ENCODE peak calls at places on chromosome 21, in seven cellular contexts. One of them, this sample, is unnamed.

GRCh38 chr21:14545906-14546480 is at the start of gene SAMSN1:
- DNase-seq in aorta: peak; percentile 64
- DNase-seq in uterus: no peak
- DNase-seq in fibroblast of lung: no peak
- DNase-seq in adrenal gland: peak; percentile 28
- DNase-seq in transverse colon: peak; percentile 53
- DNase-seq in testis: peak; percentile 33
- DNase-seq in this sample: no peak

GRCh38 chr21:46189213-46189958 is 5.1 kb upstream of the SPATC1L start:
- DNase-seq in aorta: peak; percentile 48
- DNase-seq in uterus: no peak
- DNase-seq in fibroblast of lung: peak; percentile 36
- DNase-seq in adrenal gland: peak; percentile 78
- DNase-seq in transverse colon: no peak
- DNase-seq in testis: peak; percentile 34
- DNase-seq in this sample: no peak

GRCh38 chr21:33023574-33024277 is 2.0 kb upstream of the OLIG2 start:
- DNase-seq in aorta: no peak
- DNase-seq in uterus: no peak
- DNase-seq in fibroblast of lung: no peak
- DNase-seq in adrenal gland: no peak
- DNase-seq in transverse colon: no peak
- DNase-seq in testis: no peak
- DNase-seq in this sample: no peak

GRCh38 chr21:36966846-36967657 is 583 bp upstream of the HLCS start:
- DNase-seq in aorta: no peak
- DNase-seq in uterus: peak; percentile 43
- DNase-seq in fibroblast of lung: peak; percentile 20
- DNase-seq in adrenal gland: peak; percentile 27
- DNase-seq in transverse colon: no peak
- DNase-seq in testis: peak; percentile 36
- DNase-seq in this sample: no peak

GRCh38 chr21:45149021-45149420 is 74.6 kb downstream of the ADARB1 start:
- DNase-seq in aorta: no peak
- DNase-seq in uterus: no peak
- DNase-seq in fibroblast of lung: no peak
- DNase-seq in adrenal gland: no peak
- DNase-seq in transverse colon: no peak
- DNase-seq in testis: peak; percentile 2
- DNase-seq in this sample: no peak

GRCh38 chr21:36199021-36199420 is 42.4 kb downstream of the DOP1B start:
- DNase-seq in aorta: no peak
- DNase-seq in uterus: no peak
- DNase-seq in fibroblast of lung: no peak
- DNase-seq in adrenal gland: no peak
- DNase-seq in transverse colon: no peak
- DNase-seq in testis: no peak
- DNase-seq in this sample: no peak

GRCh38 chr21:25373126-25374082 is 233.9 kb downstream of the MRPL39 start:
- DNase-seq in aorta: no peak
- DNase-seq in uterus: no peak
- DNase-seq in fibroblast of lung: no peak
- DNase-seq in adrenal gland: no peak
- DNase-seq in transverse colon: no peak
- DNase-seq in testis: no peak
- DNase-seq in this sample: no peak

GRCh38 chr21:38476385-38476784 is 21.9 kb downstream of the ERG start:
- DNase-seq in aorta: no peak
- DNase-seq in uterus: peak; percentile 43
- DNase-seq in fibroblast of lung: no peak
- DNase-seq in adrenal gland: no peak
- DNase-seq in transverse colon: no peak
- DNase-seq in testis: no peak
- DNase-seq in this sample: no peak

GRCh38 chr21:35390013-35390776 is 341.1 kb upstream of the RUNX1 start:
- DNase-seq in aorta: no peak
- DNase-seq in uterus: no peak
- DNase-seq in fibroblast of lung: peak; percentile 33
- DNase-seq in adrenal gland: no peak
- DNase-seq in transverse colon: no peak
- DNase-seq in testis: no peak
- DNase-seq in this sample: no peak

GRCh38 chr21:45918835-45919467 is 62.6 kb upstream of the COL6A1 start:
- DNase-seq in aorta: no peak
- DNase-seq in uterus: no peak
- DNase-seq in fibroblast of lung: no peak
- DNase-seq in adrenal gland: no peak
- DNase-seq in transverse colon: no peak
- DNase-seq in testis: no peak
- DNase-seq in this sample: no peak

GRCh38 chr21:42107881-42108553 is 36.9 kb downstream of the UMODL1 start:
- DNase-seq in aorta: peak; percentile 77
- DNase-seq in uterus: no peak
- DNase-seq in fibroblast of lung: peak; percentile 48
- DNase-seq in adrenal gland: peak; percentile 82
- DNase-seq in transverse colon: peak; percentile 73
- DNase-seq in testis: peak; percentile 60
- DNase-seq in this sample: peak; percentile 65
- H3K27ac ChIP-seq in aorta: no peak overlapping the region
- H3K27ac ChIP-seq in uterus: no peak overlapping the region
- H3K27ac ChIP-seq in fibroblast of lung: no peak overlapping the region
- H3K27ac ChIP-seq in adrenal gland: no peak overlapping the region
- H3K27ac ChIP-seq in transverse colon: no peak overlapping the region
- H3K27ac ChIP-seq in testis: no peak overlapping the region
- H3K27ac ChIP-seq in this sample: no peak overlapping the region

GRCh38 chr21:26814374-26814773 is 30.8 kb downstream of the ADAMTS1 start:
- DNase-seq in aorta: no peak
- DNase-seq in uterus: no peak
- DNase-seq in fibroblast of lung: peak; percentile 34
- DNase-seq in adrenal gland: no peak
- DNase-seq in transverse colon: no peak
- DNase-seq in testis: no peak
- DNase-seq in this sample: no peak
- H3K4me3 ChIP-seq in aorta: no peak overlapping the region
- H3K4me3 ChIP-seq in uterus: no peak overlapping the region
- H3K4me3 ChIP-seq in fibroblast of lung: no peak overlapping the region
- H3K4me3 ChIP-seq in adrenal gland: no peak overlapping the region
- H3K4me3 ChIP-seq in transverse colon: no peak overlapping the region
- H3K4me3 ChIP-seq in testis: no peak overlapping the region
- H3K4me3 ChIP-seq in this sample: no peak overlapping the region

GRCh38 chr21:26570203-26570602 is 2.9 kb downstream of the CYYR1 start:
- DNase-seq in aorta: no peak
- DNase-seq in uterus: peak; percentile 29
- DNase-seq in fibroblast of lung: no peak
- DNase-seq in adrenal gland: peak; percentile 19
- DNase-seq in transverse colon: no peak
- DNase-seq in testis: no peak
- DNase-seq in this sample: no peak

GRCh38 chr21:26572668-26573381 is at the start of gene CYYR1:
- DNase-seq in aorta: no peak
- DNase-seq in uterus: no peak
- DNase-seq in fibroblast of lung: peak; percentile 54
- DNase-seq in adrenal gland: peak; percentile 70
- DNase-seq in transverse colon: no peak
- DNase-seq in testis: peak; percentile 21
- DNase-seq in this sample: no peak

GRCh38 chr21:26572026-26572425 is 1.1 kb downstream of the CYYR1 start:
- DNase-seq in aorta: no peak
- DNase-seq in uterus: no peak
- DNase-seq in fibroblast of lung: no peak
- DNase-seq in adrenal gland: no peak
- DNase-seq in transverse colon: no peak
- DNase-seq in testis: no peak
- DNase-seq in this sample: no peak
- H3K27ac ChIP-seq in aorta: no peak overlapping the region
- H3K27ac ChIP-seq in uterus: peak overlapping the region; percentile 66
- H3K27ac ChIP-seq in fibroblast of lung: no peak overlapping the region
- H3K27ac ChIP-seq in adrenal gland: no peak overlapping the region
- H3K27ac ChIP-seq in transverse colon: no peak overlapping the region
- H3K27ac ChIP-seq in testis: no peak overlapping the region
- H3K27ac ChIP-seq in this sample: no peak overlapping the region

DNA sequence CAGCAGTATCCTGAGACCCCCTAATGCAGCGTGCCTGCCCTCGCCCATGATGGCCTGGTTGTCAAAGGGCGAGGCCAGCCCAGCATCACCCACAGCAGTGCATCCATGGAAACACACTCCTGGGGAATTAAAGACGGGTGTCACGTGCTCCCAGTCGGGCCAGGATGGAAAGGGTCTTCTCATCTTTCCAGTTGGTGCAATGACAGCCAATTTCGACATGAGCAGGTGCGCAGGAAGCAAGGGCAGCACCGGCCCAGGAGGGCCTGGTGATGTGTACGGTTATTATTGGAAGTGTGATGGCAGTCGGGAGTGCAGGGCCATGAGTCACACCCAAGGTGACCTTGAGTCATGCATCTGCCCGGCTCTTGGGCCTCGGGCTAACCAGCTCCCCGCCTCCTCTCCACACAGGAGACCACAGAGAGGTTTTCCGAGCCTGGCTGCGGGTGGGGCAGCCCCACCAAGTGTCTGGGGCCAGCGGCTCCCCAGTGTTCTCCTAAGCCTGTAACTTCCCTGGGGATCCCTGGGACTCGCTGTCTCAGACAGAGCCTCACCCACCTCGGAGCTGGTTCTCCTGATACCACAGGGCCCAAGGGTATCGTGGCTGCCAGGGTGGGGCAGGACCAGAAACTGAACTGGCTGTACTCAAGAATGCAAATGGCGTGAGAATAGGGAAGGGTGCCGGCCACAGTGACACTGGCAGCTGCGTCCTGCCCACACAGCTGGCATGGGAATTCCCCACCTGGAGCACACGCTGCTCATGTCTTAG is 119.8 kb downstream of the SIK1 start:
- DNase-seq in aorta: peak; percentile 26
- DNase-seq in uterus: no peak
- DNase-seq in fibroblast of lung: no peak
- DNase-seq in adrenal gland: peak; percentile 94
- DNase-seq in transverse colon: peak; percentile 76
- DNase-seq in testis: no peak
- DNase-seq in this sample: peak; percentile 65
- H3K4me3 ChIP-seq in aorta: no peak overlapping the region
- H3K4me3 ChIP-seq in uterus: no peak overlapping the region
- H3K4me3 ChIP-seq in fibroblast of lung: no peak overlapping the region
- H3K4me3 ChIP-seq in adrenal gland: no peak overlapping the region
- H3K4me3 ChIP-seq in transverse colon: no peak overlapping the region
- H3K4me3 ChIP-seq in testis: no peak overlapping the region
- H3K4me3 ChIP-seq in this sample: no peak overlapping the region

DNA sequence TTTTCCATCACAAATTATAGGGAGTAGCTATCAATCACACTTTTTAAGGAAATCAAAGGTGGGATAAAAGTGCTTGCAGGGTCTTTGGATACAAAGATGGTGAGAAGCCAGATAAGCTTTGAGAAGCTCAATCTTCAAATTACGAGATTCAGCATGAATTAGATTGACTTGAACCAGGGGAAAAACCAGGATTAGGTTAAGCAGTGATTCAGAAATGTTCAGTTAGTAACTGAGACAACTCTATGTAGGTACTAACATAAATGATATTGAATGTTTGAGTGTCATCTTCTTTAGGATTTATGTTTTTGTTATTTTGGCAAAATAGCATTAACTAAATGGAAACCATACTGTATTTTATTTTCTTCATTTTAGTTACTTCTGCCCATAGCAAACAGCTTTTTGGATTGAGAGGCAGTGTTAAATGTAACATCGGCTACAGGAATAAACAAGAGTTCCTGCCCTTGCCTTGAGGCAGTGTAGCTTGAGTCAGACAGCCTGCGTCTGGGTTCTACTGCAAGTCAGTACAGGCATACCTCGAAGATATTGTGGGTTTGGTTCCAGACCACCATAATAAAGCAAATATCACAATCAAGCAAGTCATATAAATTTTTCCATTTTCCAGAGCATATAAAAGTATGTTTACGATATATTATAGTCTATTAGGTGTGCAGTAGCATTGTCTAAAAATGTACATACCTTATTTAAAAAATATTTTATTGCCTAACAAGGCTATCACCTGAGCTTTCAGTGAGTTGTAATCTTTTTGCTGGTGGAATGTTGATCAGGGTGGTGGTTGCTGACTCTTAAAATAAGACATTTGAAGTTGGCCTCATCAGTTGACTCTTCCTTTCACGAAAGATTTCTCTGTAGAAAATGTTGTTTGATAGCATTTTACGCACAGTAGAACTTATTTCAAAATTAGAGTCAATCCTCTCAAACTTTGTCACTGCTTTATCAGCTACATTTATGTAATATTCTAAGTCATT is 36.9 kb upstream of the BACH1 start:
- DNase-seq in aorta: no peak
- DNase-seq in uterus: no peak
- DNase-seq in fibroblast of lung: no peak
- DNase-seq in adrenal gland: no peak
- DNase-seq in transverse colon: no peak
- DNase-seq in testis: no peak
- DNase-seq in this sample: no peak
- H3K27ac ChIP-seq in aorta: no peak overlapping the region
- H3K27ac ChIP-seq in uterus: no peak overlapping the region
- H3K27ac ChIP-seq in fibroblast of lung: no peak overlapping the region
- H3K27ac ChIP-seq in adrenal gland: no peak overlapping the region
- H3K27ac ChIP-seq in transverse colon: no peak overlapping the region
- H3K27ac ChIP-seq in testis: no peak overlapping the region
- H3K27ac ChIP-seq in this sample: no peak overlapping the region

This sample was measured in PC-9.